ENCODE peak calls at places on chromosome 9, in five cellular contexts. Q is K562, Z is HepG2, Y is SK-N-SH, K is GM12878. O is an unnamed sample.

GRCh38 chr9:122332083-122332482 is 38.7 kb upstream of the PTGS1 start:
- DNase-seq in Q (peak), Z (no peak), Y (peak), K (no peak), O (no peak)

GRCh38 chr9:33785914-33786313 is 9.4 kb upstream of the PRSS3 start:
- DNase-seq in Q (no peak), Z (peak), Y (no peak), K (no peak), O (peak)

GRCh38 chr9:27212191-27212590 is 84.8 kb downstream of the EQTN start:
- DNase-seq in Q (no peak), Z (no peak), Y (no peak), K (no peak), O (no peak)

GRCh38 chr9:78821126-78821822 is 524.3 kb downstream of the PSAT1 start:
- DNase-seq in Q (peak), Z (peak), Y (peak), K (no peak), O (peak)

GRCh38 chr9:109447329-109448076 is 50.6 kb downstream of the PTPN3 start:
- DNase-seq in Q (no peak), Z (no peak), Y (no peak), K (no peak), O (no peak)

GRCh38 chr9:95341262-95342011 is 23.9 kb upstream of the FANCC start:
- DNase-seq in Q (no peak), Z (no peak), Y (no peak), K (no peak), O (no peak)

GRCh38 chr9:134839441-134840125 is 41.0 kb upstream of the FCN2 start:
- DNase-seq in Q (peak), Z (no peak), Y (peak), K (no peak), O (no peak)

GRCh38 chr9:121945849-121946248 is 147.3 kb downstream of the TTLL11 start:
- DNase-seq in Q (no peak), Z (no peak), Y (no peak), K (no peak), O (no peak)

GRCh38 chr9:120398286-120398685 is 181.7 kb downstream of the CDK5RAP2 start:
- DNase-seq in Q (no peak), Z (no peak), Y (no peak), K (no peak), O (no peak)

GRCh38 chr9:107119735-107120134 is 163.3 kb upstream of the RAD23B start:
- DNase-seq in Q (no peak), Z (no peak), Y (no peak), K (no peak), O (no peak)

GRCh38 chr9:112970939-112971338 is 41.1 kb downstream of the ZNF883 start:
- DNase-seq in Q (no peak), Z (no peak), Y (peak), K (no peak), O (peak)

GRCh38 chr9:133342570-133342969 is 5.4 kb downstream of the MED22 start:
- DNase-seq in Q (no peak), Z (no peak), Y (peak), K (no peak), O (no peak)

GRCh38 chr9:133340256-133340655 is 4.3 kb upstream of the SURF6 start:
- DNase-seq in Q (no peak), Z (no peak), Y (no peak), K (no peak), O (no peak)

GRCh38 chr9:133341369-133342082 is 5.5 kb upstream of the SURF6 start:
- DNase-seq in Q (no peak), Z (no peak), Y (no peak), K (no peak), O (no peak)

GRCh38 chr9:133340916-133341315 is 4.9 kb upstream of the SURF6 start:
- DNase-seq in Q (no peak), Z (no peak), Y (no peak), K (no peak), O (no peak)

DNA sequence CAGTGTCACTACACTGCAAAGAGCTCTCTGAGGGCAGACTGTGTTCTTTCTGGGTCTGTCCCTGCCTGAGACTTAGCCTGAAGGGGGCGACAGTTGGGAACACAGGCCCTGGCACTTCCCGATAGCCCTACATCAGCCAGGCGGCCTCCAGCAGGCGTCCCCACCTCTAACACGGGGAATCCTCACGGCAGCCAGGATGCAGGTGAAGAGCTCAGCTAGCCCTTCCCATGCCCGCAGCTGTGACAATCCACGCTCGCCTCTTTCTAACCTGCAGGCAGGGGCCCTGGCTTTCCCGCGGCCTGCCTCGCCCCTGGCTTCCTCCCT is 5.9 kb downstream of the MED22 start:
- DNase-seq in Q (no peak), Z (no peak), Y (peak), K (no peak), O (peak)
- TF ChIP-seq FOXM1 in Q (no peak), Z (no peak), Y (no peak), K (no peak), O (no peak)

DNA sequence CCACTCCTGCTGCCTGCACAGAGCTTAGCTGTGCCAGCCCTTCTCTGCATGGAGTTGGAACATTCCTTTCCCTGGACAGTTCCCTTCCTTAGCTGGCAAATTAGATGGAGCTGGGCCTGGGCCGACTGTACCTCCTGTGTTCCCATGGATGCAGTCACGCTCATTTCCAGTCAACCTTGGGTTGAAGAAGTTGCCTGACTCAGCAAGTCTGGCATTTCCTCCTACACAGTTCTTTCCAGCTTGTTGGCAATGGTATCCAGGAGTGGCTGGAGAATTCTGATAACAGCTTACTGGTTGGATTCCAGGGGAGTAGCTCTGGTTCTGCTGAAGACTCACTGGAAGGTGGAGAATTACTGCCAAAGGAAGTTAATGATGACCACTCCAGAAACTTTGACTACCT is 9.2 kb upstream of the TAF1L start:
- DNase-seq in Q (no peak), Z (no peak), Y (no peak), K (no peak), O (no peak)
- TF ChIP-seq FOXM1 in Q (no peak), Z (no peak), Y (no peak), K (no peak), O (no peak)

GRCh38 chr9:89605181-89606048 is 603 bp downstream of the GADD45G start:
- DNase-seq in Q (peak), Z (no peak), Y (peak), K (no peak), O (peak)

GRCh38 chr9:89603629-89604462 is 966 bp upstream of the GADD45G start:
- DNase-seq in Q (peak), Z (peak), Y (peak), K (no peak), O (peak)

GRCh38 chr9:89602978-89603628 is 1.7 kb upstream of the GADD45G start:
- DNase-seq in Q (peak), Z (peak), Y (peak), K (peak), O (peak)

GRCh38 chr9:89606049-89606481 is 1.3 kb downstream of the GADD45G start:
- DNase-seq in Q (peak), Z (peak), Y (peak), K (no peak), O (no peak)

GRCh38 chr9:89604463-89605180 is at the start of gene GADD45G:
- DNase-seq in Q (peak), Z (no peak), Y (peak), K (no peak), O (peak)
- TF ChIP-seq FOXM1 in Q (no peak), Z (no peak), Y (no peak), K (no peak), O (no peak)

GRCh38 chr9:127450831-127451680 is at the start of the genes LRSAM1 and RPL12:
- DNase-seq in Q (peak), Z (peak), Y (peak), K (peak), O (peak)
- TF ChIP-seq FOXM1 in Q (peak), Z (no peak), Y (peak), K (no peak), O (no peak)

GRCh38 chr9:35096035-35096849 is at the start of gene PIGO:
- DNase-seq in Q (peak), Z (peak), Y (peak), K (no peak), O (peak)
- TF ChIP-seq FOXM1 in Q (no peak), Z (no peak), Y (no peak), K (peak), O (no peak)